ENCODE peak calls at places on chromosomes 4 and X, in seven cellular contexts. Y is heart right ventricle, Z is neural progenitor cell, O is aorta, W is transverse colon, J is colonic mucosa, L is keratinocyte. N is an unnamed sample. For H3K27me3 and H3K4me1, the result is how much of the 10 kb centered on the place peaks cover.

GRCh38 chr4:10296730-10297129 is 160.5 kb downstream of the ZNF518B start:
- DNase-seq in Y (no peak), Z (peak), O (no peak), W (no peak), J (no peak), L (no peak), N (no peak)

GRCh38 chr4:3207531-3208037 is 41.4 kb upstream of the MSANTD1 start:
- DNase-seq in Y (no peak), Z (no peak), O (peak), W (no peak), J (no peak), L (no peak), N (no peak)

GRCh38 chr4:43242611-43243010 is 350.1 kb downstream of the GRXCR1 start:
- DNase-seq in Y (no peak), Z (no peak), O (no peak), W (no peak), J (no peak), L (no peak), N (no peak)

GRCh38 chr4:144582105-144582850 is 63.7 kb upstream of the HHIP start:
- DNase-seq in Y (no peak), Z (no peak), O (no peak), W (no peak), J (no peak), L (no peak), N (no peak)

GRCh38 chr4:184386271-184386781 is 88.0 kb downstream of the IRF2 start:
- DNase-seq in Y (no peak), Z (no peak), O (no peak), W (peak), J (peak), L (no peak), N (no peak)

GRCh38 chr4:57632564-57632963 is 522.4 kb upstream of the IGFBP7 start:
- DNase-seq in Y (no peak), Z (no peak), O (no peak), W (no peak), J (no peak), L (no peak), N (no peak)

GRCh38 chr4:165150545-165150944 is 37.9 kb upstream of the TMEM192 start:
- DNase-seq in Y (no peak), Z (no peak), O (no peak), W (no peak), J (no peak), L (no peak), N (no peak)

GRCh38 chr4:147157860-147158701 is 212.4 kb upstream of the TTC29 start:
- DNase-seq in Y (peak), Z (peak), O (peak), W (peak), J (no peak), L (no peak), N (peak)

GRCh38 chr4:137677851-137678250 is 145.6 kb upstream of the PCDH18 start:
- DNase-seq in Y (no peak), Z (no peak), O (no peak), W (no peak), J (no peak), L (no peak), N (no peak)

GRCh38 chr4:107619065-107619464 is 101.0 kb downstream of the PAPSS1 start:
- DNase-seq in Y (no peak), Z (no peak), O (no peak), W (no peak), J (no peak), L (no peak), N (no peak)

GRCh38 chrX:56978172-56978571 is 17.2 kb downstream of the SPIN3 start:
- DNase-seq in Y (no peak), Z (peak), O (no peak), W (peak), J (peak), L (no peak), N (no peak)

GRCh38 chr4:3710451-3711182 is 55.6 kb upstream of the ADRA2C start:
- DNase-seq in Y (peak), Z (peak), O (peak), W (no peak), J (no peak), L (no peak), N (peak)

GRCh38 chr4:37890501-37891220 is at the start of gene TBC1D1:
- DNase-seq in Y (peak), Z (peak), O (peak), W (peak), J (peak), L (no peak), N (peak)

GRCh38 chr4:160835789-160836188 is 1328.0 kb downstream of the FSTL5 start:
- DNase-seq in Y (no peak), Z (peak), O (peak), W (no peak), J (no peak), L (no peak), N (no peak)

GRCh38 chrX:109826954-109827708 is 94.1 kb upstream of the ACSL4 start:
- DNase-seq in Y (no peak), Z (no peak), O (no peak), W (no peak), J (no peak), L (no peak), N (no peak)

GRCh38 chrX:21225643-21226042 is 148.6 kb upstream of the CNKSR2 start:
- DNase-seq in Y (no peak), Z (no peak), O (no peak), W (no peak), J (no peak), L (no peak), N (no peak)

GRCh38 chr4:176436500-176436973 is 116.8 kb downstream of the SPCS3 start:
- DNase-seq in Y (no peak), Z (no peak), O (no peak), W (no peak), J (no peak), L (peak), N (no peak)

GRCh38 chr4:40563401-40563800 is 66.3 kb downstream of the RBM47 start:
- DNase-seq in Y (no peak), Z (no peak), O (no peak), W (no peak), J (no peak), L (no peak), N (no peak)

GRCh38 chr4:106893903-106894302 is 142.2 kb downstream of the DKK2 start:
- DNase-seq in Y (no peak), Z (no peak), O (no peak), W (no peak), J (no peak), L (no peak), N (peak)

GRCh38 chrX:45743081-45743533 is 542.4 kb upstream of the DIPK2B start:
- DNase-seq in Y (no peak), Z (no peak), O (no peak), W (no peak), J (no peak), L (peak), N (no peak)

GRCh38 chr4:186622788-186623464 is 67.6 kb upstream of the MTNR1A start:
- DNase-seq in Y (no peak), Z (no peak), O (peak), W (no peak), J (no peak), L (no peak), N (peak)

GRCh38 chrX:45011597-45011996 is 138.6 kb downstream of the KDM6A start:
- DNase-seq in Y (no peak), Z (no peak), O (no peak), W (no peak), J (no peak), L (no peak), N (no peak)

GRCh38 chr4:23323436-23323835 is 566.4 kb downstream of the PPARGC1A start:
- DNase-seq in Y (no peak), Z (no peak), O (no peak), W (no peak), J (no peak), L (no peak), N (no peak)

GRCh38 chrX:68824565-68825125 is 4.2 kb upstream of the EFNB1 start:
- DNase-seq in Y (no peak), Z (no peak), O (no peak), W (no peak), J (no peak), L (no peak), N (no peak)
- H3K27me3 ChIP-seq in Y (under half), Z (under half), O (under half), W (under half), J (under half), L (under half), N (under half)

GRCh38 chr4:8185930-8186329 is 13.2 kb upstream of the SH3TC1 start:
- DNase-seq in Y (no peak), Z (no peak), O (no peak), W (no peak), J (no peak), L (no peak), N (no peak)
- H3K4me1 ChIP-seq in Y (under half), Z (under half), O (under half), W (under half), J (under half), L (half or more), N (under half)

GRCh38 chr4:113971706-113972360 is 7.6 kb downstream of the ARSJ start:
- DNase-seq in Y (no peak), Z (no peak), O (no peak), W (no peak), J (no peak), L (no peak), N (no peak)

GRCh38 chr4:113973349-113973748 is 6.1 kb downstream of the ARSJ start:
- DNase-seq in Y (no peak), Z (no peak), O (no peak), W (no peak), J (no peak), L (no peak), N (no peak)

GRCh38 chr4:113975578-113975977 is 3.9 kb downstream of the ARSJ start:
- DNase-seq in Y (no peak), Z (no peak), O (no peak), W (no peak), J (no peak), L (no peak), N (no peak)

GRCh38 chr4:113972781-113973180 is 6.7 kb downstream of the ARSJ start:
- DNase-seq in Y (no peak), Z (no peak), O (no peak), W (no peak), J (no peak), L (no peak), N (no peak)

GRCh38 chr4:113974467-113974866 is 5.0 kb downstream of the ARSJ start:
- DNase-seq in Y (no peak), Z (no peak), O (no peak), W (no peak), J (no peak), L (no peak), N (no peak)
- H3K27ac ChIP-seq in Y (no peak), Z (no peak), O (no peak), W (no peak), J (no peak), L (no peak), N (no peak)

DNA sequence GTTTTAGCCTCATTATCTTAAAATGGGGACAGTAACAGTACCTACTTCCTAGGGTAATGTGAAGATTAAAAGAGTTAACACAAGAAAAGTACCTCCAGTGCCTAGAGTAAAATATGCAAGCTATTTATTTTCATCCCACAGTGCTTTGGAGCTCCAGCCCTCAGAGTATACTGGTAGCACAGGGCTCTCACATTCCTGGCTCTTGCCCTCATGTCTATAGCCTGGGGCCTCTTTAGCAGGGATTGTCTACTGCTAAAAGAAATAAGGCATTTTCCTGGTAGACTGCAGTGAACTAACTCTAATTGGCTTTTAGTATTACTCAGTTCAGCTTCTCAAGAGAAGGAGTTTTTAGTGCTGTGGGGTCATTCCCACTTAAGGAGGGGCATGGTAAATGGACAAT is 60.8 kb downstream of the RRAGB start:
- DNase-seq in Y (no peak), Z (no peak), O (no peak), W (no peak), J (no peak), L (no peak), N (no peak)
- H3K27me3 ChIP-seq in Y (under half), Z (under half), O (under half), W (under half), J (under half), L (under half), N (under half)

GRCh38 chr4:475962-476361 is 23.0 kb downstream of the ZNF721 start:
- DNase-seq in Y (no peak), Z (no peak), O (no peak), W (no peak), J (no peak), L (no peak), N (no peak)
- H3K4me1 ChIP-seq in Y (under half), Z (under half), O (under half), W (under half), J (under half), L (under half), N (under half)

GRCh38 chrX:9899640-9900075 is 67.5 kb upstream of the CLDN34 start:
- DNase-seq in Y (no peak), Z (peak), O (no peak), W (no peak), J (no peak), L (no peak), N (peak)

GRCh38 chrX:9902651-9903050 is 64.5 kb upstream of the CLDN34 start:
- DNase-seq in Y (no peak), Z (no peak), O (no peak), W (no peak), J (no peak), L (no peak), N (no peak)

GRCh38 chrX:9895225-9895912 is 71.8 kb upstream of the CLDN34 start:
- DNase-seq in Y (no peak), Z (no peak), O (no peak), W (no peak), J (no peak), L (no peak), N (no peak)

DNA sequence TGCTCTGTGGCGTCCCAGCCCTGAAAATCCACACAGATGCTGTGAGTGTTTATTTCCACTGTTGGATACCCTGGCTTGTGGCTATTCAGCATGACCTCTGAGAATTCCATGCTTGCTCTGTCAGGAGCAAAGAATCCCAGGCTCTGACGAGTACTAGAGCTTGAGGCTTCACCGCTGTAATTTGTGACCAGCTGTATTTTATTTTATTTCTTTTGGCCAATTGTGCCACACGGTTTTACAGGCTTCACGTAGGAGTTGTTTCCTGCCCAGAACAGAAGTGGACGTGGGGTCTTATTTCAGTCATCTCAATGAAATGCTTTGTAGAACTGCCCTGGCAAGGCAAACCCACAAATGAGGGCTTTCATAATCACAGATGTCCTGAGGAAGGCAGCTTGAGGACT is 69.4 kb upstream of the CLDN34 start:
- DNase-seq in Y (no peak), Z (no peak), O (no peak), W (no peak), J (no peak), L (no peak), N (no peak)
- H3K27ac ChIP-seq in Y (no peak), Z (no peak), O (no peak), W (no peak), J (no peak), L (no peak), N (no peak)

GRCh38 chrX:49066690-49067089 is 7.1 kb downstream of the PRAF2 start:
- DNase-seq in Y (no peak), Z (peak), O (no peak), W (no peak), J (no peak), L (no peak), N (no peak)
- H3K27me3 ChIP-seq in Y (under half), Z (under half), O (under half), W (under half), J (under half), L (under half), N (under half)